ENCODE peak calls at places on chromosomes 13 and 19, in ten cellular contexts. N is body of pancreas, P is HCT116, X is heart right ventricle, K is thoracic aorta, V is Caco-2, C is pancreas, O is upper lobe of right lung, R is endodermal cell, W is tibial nerve. Q is an unnamed sample.
A peak's percentile ranks its signal among the peaks of the same experiment; 100 is the strongest.

GRCh38 chr13:76882431-76882830 is 3.8 kb downstream of the KCTD12 start:
- DNase-seq in P (no peak), C (no peak), K (no peak), W (no peak), O (no peak), N (no peak), R (no peak), X (no peak), V (no peak), Q (no peak)

GRCh38 chr13:35763805-35764170 is 287.3 kb upstream of the MAB21L1 start:
- DNase-seq in O (no peak), N (no peak), R (no peak), P (no peak), K (no peak), W (no peak), X (no peak), V (no peak), C (no peak), Q (no peak)

GRCh38 chr19:17829855-17830566 is 8.7 kb upstream of the INSL3 start:
- DNase-seq in N (peak; percentile 15), V (no peak), O (no peak), C (peak; percentile 27), X (no peak), R (peak; percentile 96), K (no peak), W (no peak), P (peak; percentile 72), Q (peak; percentile 51)

GRCh38 chr19:18274303-18274775 is at the start of gene IQCN:
- DNase-seq in R (peak; percentile 75), K (no peak), N (no peak), C (peak; percentile 52), O (no peak), V (peak; percentile 51), P (no peak), W (no peak), X (no peak), Q (peak; percentile 87)

GRCh38 chr19:4354282-4354681 is 10.9 kb downstream of the MPND start:
- DNase-seq in O (no peak), C (no peak), V (no peak), W (no peak), R (no peak), P (no peak), N (no peak), X (no peak), K (no peak), Q (no peak)

GRCh38 chr13:109233293-109233692 is 553.1 kb downstream of the IRS2 start:
- DNase-seq in C (no peak), W (no peak), R (no peak), X (no peak), O (no peak), P (no peak), K (no peak), V (no peak), N (no peak), Q (no peak)

GRCh38 chr13:24254151-24254810 is 55.1 kb upstream of the C1QTNF9 start:
- DNase-seq in R (no peak), C (no peak), O (peak; percentile 78), N (no peak), V (no peak), P (no peak), X (no peak), K (no peak), W (no peak), Q (peak; percentile 15)

GRCh38 chr19:8811315-8812172 is 20.6 kb downstream of the ZNF558 start:
- DNase-seq in O (no peak), P (no peak), R (no peak), N (no peak), K (no peak), V (no peak), C (no peak), X (no peak), W (no peak), Q (no peak)

GRCh38 chr19:49212302-49212701 is 54.7 kb downstream of the TRPM4 start:
- DNase-seq in W (no peak), R (no peak), P (no peak), N (no peak), V (no peak), C (no peak), X (no peak), O (no peak), K (no peak), Q (no peak)

GRCh38 chr19:49213791-49214190 is 56.2 kb downstream of the TRPM4 start:
- DNase-seq in P (no peak), N (no peak), V (no peak), K (no peak), R (peak; percentile 77), C (no peak), W (no peak), O (no peak), X (no peak), Q (no peak)

GRCh38 chr19:49210108-49210900 is 52.7 kb downstream of the TRPM4 start:
- DNase-seq in V (peak; percentile 57), W (peak; percentile 33), X (no peak), C (peak; percentile 85), R (peak; percentile 99), O (peak; percentile 71), P (no peak), N (peak; percentile 88), K (no peak), Q (no peak)

GRCh38 chr19:49214701-49215100 is 57.1 kb downstream of the TRPM4 start:
- DNase-seq in N (no peak), P (no peak), O (no peak), X (no peak), W (no peak), K (no peak), V (no peak), R (no peak), C (no peak), Q (no peak)

GRCh38 chr19:49210901-49211451 is 53.4 kb downstream of the TRPM4 start:
- DNase-seq in C (no peak), K (no peak), X (no peak), O (no peak), R (no peak), W (no peak), N (no peak), V (no peak), P (no peak), Q (no peak)
- H3K4me3 ChIP-seq in C (peak overlapping the region; percentile 36), K (no peak overlapping the region), X (no peak overlapping the region), O (no peak overlapping the region), R (no peak overlapping the region), W (peak overlapping the region; percentile 41), N (no peak overlapping the region), V (no peak overlapping the region), P (no peak overlapping the region), Q (no peak overlapping the region)

DNA sequence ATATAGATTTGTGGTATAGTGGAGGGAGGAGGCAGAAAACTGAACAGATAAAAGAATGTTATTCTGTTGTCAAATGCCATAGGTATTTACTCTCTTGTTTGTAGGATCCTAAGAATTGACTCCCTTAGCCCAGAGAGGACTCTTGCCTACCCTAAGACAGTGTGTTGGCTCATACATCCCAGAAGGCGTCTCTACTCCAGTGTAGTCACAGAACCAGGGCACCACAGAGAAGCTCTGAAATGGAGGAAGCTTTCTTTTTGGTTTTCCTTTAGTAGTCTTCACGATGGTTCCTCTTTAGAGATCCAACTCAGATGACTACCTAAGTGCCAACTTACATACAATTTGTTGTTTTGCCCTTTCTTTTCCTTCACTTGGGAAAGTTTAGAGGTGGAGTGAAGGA is 14.0 kb downstream of the GPR183 start:
- DNase-seq in R (no peak), P (no peak), C (no peak), K (no peak), N (no peak), V (no peak), W (no peak), O (no peak), X (no peak), Q (no peak)
- H3K4me1 ChIP-seq in R (no peaks in the 10 kb centered on the region), P (no peaks in the 10 kb centered on the region), C (no peaks in the 10 kb centered on the region), K (peaks cover 21% of the 10 kb centered on the region), N (no peaks in the 10 kb centered on the region), V (no peaks in the 10 kb centered on the region), W (no peaks in the 10 kb centered on the region), O (peaks cover 3% of the 10 kb centered on the region), X (peaks cover 80% of the 10 kb centered on the region), Q (peaks cover 12% of the 10 kb centered on the region)

GRCh38 chr19:9943744-9944143 is 7.4 kb upstream of the OLFM2 start:
- DNase-seq in R (no peak), W (no peak), V (no peak), K (no peak), P (no peak), N (no peak), O (no peak), C (no peak), X (no peak), Q (no peak)

GRCh38 chr19:9941236-9941635 is 4.9 kb upstream of the OLFM2 start:
- DNase-seq in P (no peak), N (no peak), K (no peak), O (no peak), V (no peak), R (no peak), W (no peak), C (no peak), X (no peak), Q (no peak)

GRCh38 chr19:9941646-9942045 is 5.3 kb upstream of the OLFM2 start:
- DNase-seq in O (no peak), K (no peak), V (no peak), X (no peak), R (no peak), N (no peak), P (no peak), C (no peak), W (no peak), Q (no peak)

GRCh38 chr19:9947441-9947840 is 11.1 kb upstream of the OLFM2 start:
- DNase-seq in P (no peak), R (no peak), O (no peak), X (no peak), C (no peak), W (no peak), N (no peak), K (no peak), V (no peak), Q (no peak)

DNA sequence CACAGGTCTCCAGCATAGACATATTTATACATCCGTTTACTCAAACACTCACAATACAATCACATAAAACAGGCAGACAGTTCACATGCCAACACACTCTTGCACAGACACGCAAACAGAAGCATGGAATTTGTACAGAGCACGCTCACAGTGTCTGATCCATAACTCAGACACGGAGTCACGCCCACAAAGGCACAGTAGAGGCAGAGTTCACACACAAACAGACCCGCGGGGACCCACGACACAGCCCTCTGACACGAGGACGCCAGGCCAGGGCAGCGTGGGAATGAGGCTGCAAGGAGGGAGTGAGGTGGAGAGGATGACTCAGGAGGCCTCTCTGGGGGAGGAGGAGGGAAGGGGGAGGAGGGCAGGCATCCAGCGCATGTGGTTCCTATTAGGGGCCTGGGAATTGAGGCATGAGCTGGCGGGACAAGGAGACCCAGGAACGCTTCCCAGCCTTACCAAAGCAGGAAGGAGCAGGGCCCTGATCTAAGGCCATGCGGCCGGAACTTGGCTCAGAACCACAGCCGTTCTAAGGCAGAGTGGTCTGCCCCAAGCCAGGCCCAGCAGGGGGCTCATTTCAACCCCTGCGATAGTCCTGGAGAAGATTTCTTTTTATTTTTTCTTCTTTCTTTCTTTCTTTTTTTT is 9.1 kb upstream of the OLFM2 start:
- DNase-seq in O (peak; percentile 69), K (peak; percentile 83), X (peak; percentile 89), P (no peak), C (peak; percentile 29), R (peak; percentile 72), N (peak; percentile 38), V (no peak), W (peak; percentile 78), Q (no peak)
- H3K4me3 ChIP-seq in O (no peak overlapping the region), K (peak overlapping the region; percentile 52), X (no peak overlapping the region), P (no peak overlapping the region), C (no peak overlapping the region), R (no peak overlapping the region), N (no peak overlapping the region), V (no peak overlapping the region), W (no peak overlapping the region), Q (no peak overlapping the region)

GRCh38 chr19:14561249-14561648 is 10.6 kb downstream of the NDUFB7 start:
- DNase-seq in R (no peak), O (no peak), K (no peak), V (no peak), C (no peak), W (no peak), P (no peak), N (no peak), X (no peak), Q (no peak)
- H3K4me1 ChIP-seq in R (peaks cover 6% of the 10 kb centered on the region), O (peaks cover 8% of the 10 kb centered on the region), K (peaks cover 42% of the 10 kb centered on the region), V (no peaks in the 10 kb centered on the region), C (peaks cover 7% of the 10 kb centered on the region), W (peaks cover 2% of the 10 kb centered on the region), P (peaks cover 13% of the 10 kb centered on the region), N (peaks cover 23% of the 10 kb centered on the region), X (peaks cover 39% of the 10 kb centered on the region), Q (no peaks in the 10 kb centered on the region)